ENCODE peak calls at places on chromosome 19, in nine cellular contexts. One of them, this sample, is unnamed.

GRCh38 chr19:6527893-6528543 is 2.8 kb upstream of the TNFSF9 start:
- DNase-seq in heart left ventricle: no peak
- DNase-seq in CD4-positive, CD25-positive, alpha-beta regulatory T cell: no peak
- DNase-seq in GM23338: no peak
- DNase-seq in progenitor cell of endocrine pancreas: no peak
- DNase-seq in activated CD4-positive, alpha-beta T cell treated with anti-CD3 and anti-CD28 coated beads, Interleukin-2, amount 50 U/mL, for 48 hours: no peak
- DNase-seq in DMS153: no peak
- DNase-seq in HTR-8/SVneo: no peak
- DNase-seq in upper lobe of left lung: no peak
- DNase-seq in this sample: no peak

GRCh38 chr19:38737297-38737865 is 6.9 kb downstream of the CAPN12 start:
- DNase-seq in upper lobe of left lung: peak
- DNase-seq in progenitor cell of endocrine pancreas: no peak
- DNase-seq in heart left ventricle: no peak
- DNase-seq in HTR-8/SVneo: no peak
- DNase-seq in CD4-positive, CD25-positive, alpha-beta regulatory T cell: no peak
- DNase-seq in GM23338: no peak
- DNase-seq in activated CD4-positive, alpha-beta T cell treated with anti-CD3 and anti-CD28 coated beads, Interleukin-2, amount 50 U/mL, for 48 hours: no peak
- DNase-seq in DMS153: no peak
- DNase-seq in this sample: no peak

GRCh38 chr19:40663712-40664692 is 26.4 kb downstream of the NUMBL start:
- DNase-seq in upper lobe of left lung: no peak
- DNase-seq in GM23338: no peak
- DNase-seq in CD4-positive, CD25-positive, alpha-beta regulatory T cell: peak
- DNase-seq in progenitor cell of endocrine pancreas: no peak
- DNase-seq in HTR-8/SVneo: peak
- DNase-seq in DMS153: no peak
- DNase-seq in activated CD4-positive, alpha-beta T cell treated with anti-CD3 and anti-CD28 coated beads, Interleukin-2, amount 50 U/mL, for 48 hours: peak
- DNase-seq in heart left ventricle: peak
- DNase-seq in this sample: no peak

GRCh38 chr19:17282488-17283256 is 971 bp downstream of the ANKLE1 start:
- DNase-seq in progenitor cell of endocrine pancreas: peak
- DNase-seq in HTR-8/SVneo: peak
- DNase-seq in upper lobe of left lung: peak
- DNase-seq in heart left ventricle: peak
- DNase-seq in DMS153: peak
- DNase-seq in GM23338: peak
- DNase-seq in activated CD4-positive, alpha-beta T cell treated with anti-CD3 and anti-CD28 coated beads, Interleukin-2, amount 50 U/mL, for 48 hours: peak
- DNase-seq in CD4-positive, CD25-positive, alpha-beta regulatory T cell: peak
- DNase-seq in this sample: peak

GRCh38 chr19:31963741-31964140 is 381.7 kb upstream of the ZNF507 start:
- DNase-seq in CD4-positive, CD25-positive, alpha-beta regulatory T cell: no peak
- DNase-seq in upper lobe of left lung: no peak
- DNase-seq in DMS153: no peak
- DNase-seq in activated CD4-positive, alpha-beta T cell treated with anti-CD3 and anti-CD28 coated beads, Interleukin-2, amount 50 U/mL, for 48 hours: no peak
- DNase-seq in progenitor cell of endocrine pancreas: no peak
- DNase-seq in GM23338: no peak
- DNase-seq in heart left ventricle: peak
- DNase-seq in HTR-8/SVneo: no peak
- DNase-seq in this sample: no peak

GRCh38 chr19:1471514-1472107 is 7.4 kb downstream of the C19orf25 start:
- DNase-seq in HTR-8/SVneo: peak
- DNase-seq in heart left ventricle: no peak
- DNase-seq in DMS153: no peak
- DNase-seq in GM23338: no peak
- DNase-seq in progenitor cell of endocrine pancreas: no peak
- DNase-seq in activated CD4-positive, alpha-beta T cell treated with anti-CD3 and anti-CD28 coated beads, Interleukin-2, amount 50 U/mL, for 48 hours: no peak
- DNase-seq in CD4-positive, CD25-positive, alpha-beta regulatory T cell: peak
- DNase-seq in upper lobe of left lung: peak
- DNase-seq in this sample: no peak

GRCh38 chr19:52992109-52993004 is 21.4 kb upstream of the ERVV-1 start:
- DNase-seq in activated CD4-positive, alpha-beta T cell treated with anti-CD3 and anti-CD28 coated beads, Interleukin-2, amount 50 U/mL, for 48 hours: no peak
- DNase-seq in CD4-positive, CD25-positive, alpha-beta regulatory T cell: no peak
- DNase-seq in GM23338: peak
- DNase-seq in progenitor cell of endocrine pancreas: peak
- DNase-seq in HTR-8/SVneo: no peak
- DNase-seq in DMS153: no peak
- DNase-seq in upper lobe of left lung: peak
- DNase-seq in heart left ventricle: peak
- DNase-seq in this sample: peak

GRCh38 chr19:49869009-49869483 is 1.7 kb upstream of the PNKP start:
- DNase-seq in HTR-8/SVneo: peak
- DNase-seq in upper lobe of left lung: peak
- DNase-seq in CD4-positive, CD25-positive, alpha-beta regulatory T cell: no peak
- DNase-seq in DMS153: no peak
- DNase-seq in progenitor cell of endocrine pancreas: no peak
- DNase-seq in activated CD4-positive, alpha-beta T cell treated with anti-CD3 and anti-CD28 coated beads, Interleukin-2, amount 50 U/mL, for 48 hours: peak
- DNase-seq in heart left ventricle: no peak
- DNase-seq in GM23338: no peak
- DNase-seq in this sample: no peak

This sample was measured in right lobe of liver.